ENCODE peak calls at places on chromosomes 16 and 17, in ten cellular contexts. J is dorsolateral prefrontal cortex; P is cardiac muscle cell; W is stomach; A is upper lobe of right lung; Q is lower lobe of right lung; E is A549; T is CD4-positive, CD25-positive, alpha-beta regulatory T cell; H is colonic mucosa; S is PC-3. U is an unnamed sample.

GRCh38 chr17:35082073-35082657 is 18.7 kb upstream of the RFFL start:
- DNase-seq in J (no peak), P (no peak), W (no peak), A (no peak), Q (no peak), E (no peak), T (no peak), H (no peak), S (peak), U (peak)

GRCh38 chr17:59074494-59074893 is 32.2 kb downstream of the TRIM37 start:
- DNase-seq in J (no peak), P (no peak), W (no peak), A (no peak), Q (no peak), E (peak), T (no peak), H (no peak), S (no peak), U (no peak)

GRCh38 chr17:56912105-56912999 is 1.5 kb downstream of the TRIM25 start:
- DNase-seq in J (no peak), P (no peak), W (peak), A (no peak), Q (no peak), E (no peak), T (no peak), H (peak), S (peak), U (peak)

GRCh38 chr17:76086384-76086783 is 7.4 kb downstream of the ZACN start:
- DNase-seq in J (no peak), P (no peak), W (no peak), A (no peak), Q (peak), E (no peak), T (no peak), H (no peak), S (no peak), U (no peak)

GRCh38 chr16:78321611-78322010 is 222.2 kb downstream of the WWOX start:
- DNase-seq in J (no peak), P (peak), W (no peak), A (no peak), Q (no peak), E (no peak), T (no peak), H (no peak), S (no peak), U (no peak)

GRCh38 chr17:66903781-66904180 is 60.7 kb upstream of the CACNG4 start:
- DNase-seq in J (no peak), P (no peak), W (no peak), A (no peak), Q (no peak), E (no peak), T (no peak), H (no peak), S (no peak), U (no peak)

GRCh38 chr17:59754547-59754946 is 47.1 kb downstream of the VMP1 start:
- DNase-seq in J (no peak), P (no peak), W (no peak), A (no peak), Q (no peak), E (peak), T (no peak), H (no peak), S (peak), U (no peak)

GRCh38 chr17:28334666-28335200 is 539 bp downstream of the IFT20 start:
- DNase-seq in J (no peak), P (no peak), W (no peak), A (no peak), Q (no peak), E (no peak), T (no peak), H (no peak), S (no peak), U (no peak)

GRCh38 chr16:4529085-4530060 is 9.2 kb downstream of the CDIP1 start:
- DNase-seq in J (no peak), P (peak), W (no peak), A (no peak), Q (no peak), E (no peak), T (no peak), H (no peak), S (no peak), U (no peak)

GRCh38 chr17:39244016-39244599 is 18.4 kb upstream of the STAC2 start:
- DNase-seq in J (no peak), P (no peak), W (no peak), A (no peak), Q (no peak), E (no peak), T (no peak), H (no peak), S (no peak), U (no peak)

GRCh38 chr17:64158411-64158810 is 28.5 kb upstream of the ERN1 start:
- DNase-seq in J (no peak), P (no peak), W (no peak), A (no peak), Q (no peak), E (no peak), T (no peak), H (no peak), S (no peak), U (peak)

GRCh38 chr17:8629371-8630226 is 926 bp downstream of the MYH10 start:
- DNase-seq in J (no peak), P (peak), W (no peak), A (peak), Q (peak), E (peak), T (no peak), H (peak), S (no peak), U (no peak)
- H3K27ac ChIP-seq in J (peak), P (peak), W (peak), A (peak), Q (peak), E (peak), T (no peak), H (no peak), S (no peak), U (peak)

DNA sequence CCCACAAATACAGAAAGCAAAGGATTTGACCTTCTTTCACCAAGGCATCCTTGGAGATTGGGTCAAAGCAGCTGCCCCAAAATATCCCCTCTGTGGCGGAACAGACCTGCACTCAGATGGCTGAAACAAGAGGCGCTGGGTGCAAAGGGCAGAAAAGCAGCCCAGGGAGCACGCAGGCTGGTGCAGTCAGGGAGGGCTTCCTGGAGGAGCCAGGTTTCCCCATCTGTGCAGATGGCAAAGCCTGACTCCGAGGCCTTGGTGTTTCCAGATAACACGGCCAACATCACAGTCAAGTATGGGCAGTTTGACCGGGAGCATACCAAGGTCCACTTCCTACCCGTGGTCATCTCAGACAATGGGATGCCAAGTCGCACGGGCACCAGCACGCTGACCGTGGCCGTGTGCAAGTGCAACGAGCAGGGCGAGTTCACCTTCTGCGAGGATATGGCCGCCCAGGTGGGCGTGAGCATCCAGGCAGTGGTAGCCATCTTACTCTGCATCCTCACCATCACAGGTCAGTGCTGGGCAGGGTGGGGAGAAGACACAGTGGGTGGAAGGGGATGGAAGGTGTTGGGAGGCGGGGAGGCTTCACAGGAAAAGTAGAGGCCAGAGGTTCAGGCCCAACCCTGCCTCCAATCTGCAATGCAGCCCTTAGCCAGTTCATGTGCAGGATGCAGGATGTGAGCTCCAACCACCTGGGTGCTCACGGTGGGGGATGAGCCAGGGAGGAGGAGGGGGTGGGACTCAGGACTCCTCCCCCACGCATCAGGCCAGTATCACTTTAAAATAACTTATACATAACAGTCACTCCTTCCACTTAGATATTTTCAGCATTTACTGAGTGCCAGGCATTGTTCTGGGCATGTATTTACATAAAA is 26.4 kb upstream of the BEAN1 start:
- DNase-seq in J (no peak), P (no peak), W (no peak), A (no peak), Q (no peak), E (no peak), T (no peak), H (no peak), S (no peak), U (no peak)
- H3K27ac ChIP-seq in J (no peak), P (no peak), W (no peak), A (no peak), Q (no peak), E (no peak), T (no peak), H (no peak), S (no peak), U (no peak)

DNA sequence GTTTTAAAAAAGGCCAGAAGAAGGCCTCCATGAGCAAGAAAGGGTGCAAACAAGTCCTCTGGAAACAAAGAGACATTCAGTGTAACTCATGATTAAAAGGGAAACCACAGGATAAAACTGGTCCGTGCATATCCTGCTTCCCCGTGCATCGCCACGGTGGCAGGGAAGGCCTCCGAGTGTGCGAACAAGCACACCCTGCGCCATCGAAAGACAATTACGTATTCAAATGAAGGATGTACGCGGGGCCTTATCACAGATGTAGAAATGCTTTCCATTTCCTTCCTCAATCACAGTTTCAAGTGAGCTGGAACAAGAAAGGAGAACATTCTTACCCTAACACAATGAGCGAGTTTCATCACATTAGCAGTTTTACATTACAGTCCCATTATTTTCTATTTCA is 48.3 kb downstream of the TOX3 start:
- DNase-seq in J (peak), P (no peak), W (no peak), A (no peak), Q (no peak), E (no peak), T (no peak), H (peak), S (no peak), U (no peak)
- H3K27ac ChIP-seq in J (peak), P (no peak), W (peak), A (no peak), Q (no peak), E (no peak), T (no peak), H (peak), S (no peak), U (no peak)

GRCh38 chr16:53511403-53512280 is 8.6 kb upstream of the AKTIP start:
- DNase-seq in J (no peak), P (no peak), W (no peak), A (no peak), Q (no peak), E (peak), T (no peak), H (no peak), S (peak), U (peak)

GRCh38 chr16:53517851-53518250 is 14.8 kb upstream of the AKTIP start:
- DNase-seq in J (no peak), P (no peak), W (no peak), A (no peak), Q (no peak), E (no peak), T (no peak), H (no peak), S (no peak), U (no peak)

GRCh38 chr16:53518550-53519416 is 15.8 kb upstream of the AKTIP start:
- DNase-seq in J (no peak), P (no peak), W (peak), A (no peak), Q (no peak), E (no peak), T (peak), H (peak), S (no peak), U (peak)

GRCh38 chr16:53515811-53516210 is 12.8 kb upstream of the AKTIP start:
- DNase-seq in J (no peak), P (no peak), W (no peak), A (no peak), Q (no peak), E (no peak), T (no peak), H (no peak), S (no peak), U (no peak)

DNA sequence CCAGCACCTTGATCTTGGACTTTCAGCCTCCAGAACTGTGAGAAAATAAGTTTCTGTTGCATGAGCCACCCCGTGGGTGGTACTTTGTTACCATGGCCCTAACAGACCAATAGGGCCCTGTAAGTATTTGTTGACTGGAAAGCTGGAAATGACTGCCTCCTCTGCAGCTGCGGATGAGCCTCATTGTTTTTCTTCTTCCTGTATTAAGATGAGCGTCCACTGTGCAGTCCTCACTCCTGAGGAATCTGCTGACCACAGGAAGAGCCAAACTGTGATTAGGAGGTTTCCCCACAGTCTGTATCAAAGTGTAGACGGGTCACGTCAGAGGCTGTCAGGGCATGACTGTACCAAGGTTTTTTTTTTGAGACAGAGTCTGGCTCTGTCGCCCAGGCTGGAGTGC is 12.2 kb upstream of the AKTIP start:
- DNase-seq in J (no peak), P (no peak), W (no peak), A (no peak), Q (no peak), E (no peak), T (no peak), H (no peak), S (no peak), U (no peak)
- H3K27ac ChIP-seq in J (no peak), P (no peak), W (peak), A (peak), Q (peak), E (no peak), T (no peak), H (no peak), S (no peak), U (no peak)

DNA sequence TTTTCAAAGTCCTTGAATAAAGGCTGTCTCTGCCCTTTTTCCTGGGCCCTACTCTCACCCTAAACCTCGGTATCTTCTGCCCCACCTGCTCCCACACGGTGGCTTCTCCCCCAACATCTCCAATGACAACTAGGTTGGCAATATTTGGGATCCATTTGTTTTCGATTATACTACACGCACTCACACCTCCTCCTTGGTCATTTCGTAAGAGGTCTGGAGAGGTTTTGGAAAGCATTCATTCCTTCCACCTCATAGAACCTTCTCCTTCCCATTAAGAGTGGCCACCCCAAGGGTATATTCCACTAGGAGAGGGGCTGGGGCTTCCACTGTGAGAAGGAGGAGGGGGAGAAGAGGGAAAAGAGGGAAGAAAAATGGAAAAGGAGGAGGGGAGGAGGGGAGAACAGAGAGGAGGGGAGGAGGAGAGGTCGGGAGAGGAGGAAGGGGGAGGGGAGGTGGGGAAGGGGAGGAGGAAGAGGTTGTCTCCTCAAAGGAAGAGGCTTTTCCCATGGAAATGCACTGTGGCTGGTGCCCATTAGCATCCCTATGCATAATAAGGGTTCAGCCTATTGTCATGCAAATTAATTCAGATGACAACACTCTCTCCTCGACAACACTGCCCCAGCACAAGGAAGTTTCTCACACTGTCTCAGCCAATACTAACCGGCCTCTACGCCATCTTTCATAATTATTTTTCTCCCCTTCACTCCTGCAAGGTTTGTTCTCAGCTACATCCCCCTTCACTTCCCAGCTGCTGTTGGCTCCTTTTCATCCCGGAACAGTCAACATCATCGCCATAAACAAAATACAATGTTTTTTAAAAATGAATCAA is 30.0 kb downstream of the SOX9 start:
- DNase-seq in J (no peak), P (no peak), W (no peak), A (no peak), Q (no peak), E (peak), T (no peak), H (no peak), S (no peak), U (no peak)
- H3K27ac ChIP-seq in J (peak), P (no peak), W (peak), A (peak), Q (peak), E (peak), T (no peak), H (no peak), S (peak), U (no peak)

GRCh38 chr16:57256601-57257395 is 11.7 kb downstream of the ARL2BP start:
- DNase-seq in J (no peak), P (no peak), W (peak), A (peak), Q (peak), E (no peak), T (no peak), H (no peak), S (no peak), U (no peak)

GRCh38 chr16:57255686-57256415 is 10.8 kb downstream of the ARL2BP start:
- DNase-seq in J (no peak), P (no peak), W (peak), A (no peak), Q (no peak), E (no peak), T (no peak), H (no peak), S (peak), U (no peak)

GRCh38 chr16:57253410-57253927 is 8.4 kb downstream of the ARL2BP start:
- DNase-seq in J (no peak), P (no peak), W (peak), A (no peak), Q (peak), E (no peak), T (no peak), H (no peak), S (peak), U (peak)

GRCh38 chr16:57252148-57252721 is 7.2 kb downstream of the ARL2BP start:
- DNase-seq in J (no peak), P (no peak), W (no peak), A (peak), Q (peak), E (no peak), T (no peak), H (no peak), S (no peak), U (no peak)

DNA sequence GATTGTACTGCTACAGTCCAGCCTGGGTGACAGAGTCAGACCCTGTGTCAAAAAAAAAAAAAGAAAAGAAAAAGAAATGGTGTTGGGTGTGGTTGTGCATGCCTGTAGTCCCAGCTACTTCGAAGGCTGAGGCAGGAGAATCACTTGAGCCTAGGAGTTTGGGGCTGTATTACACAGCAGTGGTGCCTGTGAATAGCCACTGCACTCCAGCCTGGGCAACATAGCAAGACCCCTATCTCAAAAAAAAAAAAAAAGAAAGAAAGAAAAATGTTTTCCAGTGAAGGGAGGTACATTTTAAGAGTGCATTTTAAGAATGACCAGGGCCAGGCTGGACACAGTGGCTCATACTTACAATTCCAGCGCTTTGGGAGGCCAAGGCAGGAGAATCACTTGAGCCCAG is 6.3 kb downstream of the ARL2BP start:
- DNase-seq in J (no peak), P (no peak), W (no peak), A (no peak), Q (no peak), E (no peak), T (no peak), H (no peak), S (no peak), U (no peak)
- H3K27ac ChIP-seq in J (peak), P (no peak), W (no peak), A (peak), Q (peak), E (no peak), T (no peak), H (no peak), S (no peak), U (no peak)

U was measured in small intestine.